ENCODE peak calls at places on chromosomes 6 and 20, in seven cellular contexts. Z is HepG2, M is left lung, Q is HFF-Myc, A is astrocyte of the spinal cord, H is uterus, E is cardiac muscle cell. G is an unnamed sample.

GRCh38 chr6:105359419-105360366 is 43.2 kb downstream of the PREP start:
- DNase-seq in Q (peak; percentile 29), H (no peak), Z (no peak), M (no peak), E (peak; percentile 43), A (peak; percentile 88), G (peak; percentile 79)

GRCh38 chr6:170512249-170512648 is 40.9 kb downstream of the PSMB1 start:
- DNase-seq in A (no peak), M (no peak), Z (no peak), E (no peak), Q (no peak), H (no peak), G (no peak)

GRCh38 chr6:13863699-13864155 is 49.4 kb upstream of the MCUR1 start:
- DNase-seq in M (no peak), A (no peak), Z (peak; percentile 25), E (no peak), Q (no peak), H (no peak), G (no peak)

GRCh38 chr6:20217900-20218299 is 5.6 kb upstream of the MBOAT1 start:
- DNase-seq in A (no peak), M (no peak), H (no peak), Z (no peak), E (peak; percentile 35), Q (no peak), G (no peak)

GRCh38 chr6:112933947-112934346 is 586.8 kb downstream of the RFPL4B start:
- DNase-seq in E (no peak), H (no peak), Z (no peak), A (no peak), M (no peak), Q (no peak), G (no peak)

GRCh38 chr20:59386819-59387218 is 86.4 kb downstream of the EDN3 start:
- DNase-seq in M (no peak), A (no peak), H (no peak), Q (no peak), Z (no peak), E (no peak), G (no peak)

GRCh38 chr6:40948598-40948997 is 90.4 kb downstream of the UNC5CL start:
- DNase-seq in Z (no peak), A (no peak), E (no peak), M (no peak), H (no peak), Q (no peak), G (no peak)

GRCh38 chr20:46260480-46260879 is 47.8 kb downstream of the CDH22 start:
- DNase-seq in H (no peak), E (no peak), M (no peak), Q (no peak), Z (no peak), A (no peak), G (no peak)

GRCh38 chr6:30814137-30815084 is 69.9 kb upstream of the DDR1 start:
- DNase-seq in Z (no peak), A (peak; percentile 82), M (no peak), E (no peak), H (peak; percentile 32), Q (no peak), G (no peak)

GRCh38 chr6:125004797-125005595 is 42.8 kb downstream of the RNF217 start:
- DNase-seq in Q (no peak), E (no peak), M (no peak), A (no peak), Z (no peak), H (no peak), G (no peak)

GRCh38 chr6:125004198-125004597 is 42.0 kb downstream of the RNF217 start:
- DNase-seq in Q (no peak), M (no peak), H (no peak), E (no peak), A (no peak), Z (no peak), G (no peak)

GRCh38 chr6:125001684-125002083 is 39.4 kb downstream of the RNF217 start:
- DNase-seq in M (no peak), Q (no peak), E (no peak), Z (no peak), A (no peak), H (no peak), G (no peak)

GRCh38 chr6:125003070-125003469 is 40.8 kb downstream of the RNF217 start:
- DNase-seq in E (no peak), Z (no peak), M (no peak), Q (no peak), A (no peak), H (no peak), G (no peak)

DNA sequence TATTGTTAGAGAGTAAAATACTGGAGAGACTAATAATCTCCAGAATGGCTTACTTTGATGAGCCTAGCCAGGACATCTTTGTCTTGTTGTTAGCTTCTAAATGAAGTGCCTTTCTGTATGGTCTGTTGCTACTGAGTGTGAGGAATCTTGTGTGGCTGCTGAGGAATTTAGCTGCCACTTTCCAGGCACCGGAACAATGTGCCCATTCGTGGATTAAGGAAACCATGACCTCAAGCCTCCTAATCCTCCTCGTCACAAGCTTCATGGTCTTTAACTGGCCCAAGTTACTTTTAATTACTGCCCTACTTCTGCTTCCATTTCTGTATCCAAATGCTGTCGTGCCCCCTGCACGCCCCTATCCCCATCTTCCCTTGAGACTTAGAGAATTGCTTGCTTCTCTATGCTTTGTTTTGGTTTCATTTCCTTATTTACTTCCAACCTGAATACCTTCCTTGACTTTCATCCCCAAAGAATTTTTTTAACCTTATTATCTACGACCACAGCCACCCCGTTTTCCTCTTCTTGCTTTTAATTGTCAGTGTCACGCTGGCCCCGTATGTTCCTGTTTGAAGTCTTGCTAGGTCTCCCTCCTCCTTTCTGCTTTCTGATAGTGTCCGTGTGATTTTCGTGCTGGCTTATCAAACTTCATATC is 40.0 kb downstream of the RNF217 start:
- DNase-seq in M (no peak), Q (no peak), Z (no peak), A (peak; percentile 43), E (no peak), H (no peak), G (no peak)
- H3K4me3 ChIP-seq in M (no peak overlapping the region), Q (no peak overlapping the region), Z (no peak overlapping the region), A (peak overlapping the region; percentile 8), E (no peak overlapping the region), H (no peak overlapping the region), G (peak overlapping the region; percentile 26)

GRCh38 chr20:44598413-44599290 is 16.3 kb downstream of the PKIG start:
- DNase-seq in Q (no peak), A (no peak), M (no peak), Z (no peak), H (peak; percentile 50), E (no peak), G (no peak)
- TF ChIP-seq CTCF in Q (no peak), A (peak; percentile 24), M (no peak), Z (no peak), H (no peak), E (peak; percentile 19), G (no peak)

GRCh38 chr6:34514112-34514511 is 42.0 kb downstream of the SPDEF start:
- DNase-seq in Z (no peak), M (no peak), Q (no peak), E (no peak), A (no peak), H (no peak), G (no peak)
- H3K4me3 ChIP-seq in Z (no peak overlapping the region), M (no peak overlapping the region), Q (no peak overlapping the region), E (no peak overlapping the region), A (no peak overlapping the region), H (no peak overlapping the region), G (no peak overlapping the region)

DNA sequence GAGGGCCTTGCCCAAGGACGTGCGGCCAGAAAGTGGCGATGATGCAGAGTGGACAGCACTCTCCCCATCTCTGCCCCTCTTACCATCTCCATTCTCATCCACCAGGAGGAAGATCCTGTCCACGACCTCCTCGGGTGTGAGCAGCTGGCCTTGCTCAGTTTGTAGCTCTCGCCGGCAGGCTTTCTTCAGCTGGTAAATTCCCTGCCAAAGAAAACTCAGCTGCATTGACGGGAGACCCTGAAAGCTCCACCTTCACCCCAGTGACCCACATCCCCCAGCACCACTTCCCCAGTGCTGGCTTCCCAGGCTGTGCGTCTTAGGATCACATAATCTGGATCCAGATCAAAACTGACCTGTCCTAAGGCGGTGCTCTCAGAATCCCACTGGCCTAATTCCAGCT is 9.2 kb downstream of the GUCA1B start:
- DNase-seq in M (no peak), H (no peak), Z (no peak), E (no peak), Q (no peak), A (no peak), G (no peak)
- TF ChIP-seq CTCF in M (no peak), H (no peak), Z (no peak), E (no peak), Q (no peak), A (no peak), G (no peak)

DNA sequence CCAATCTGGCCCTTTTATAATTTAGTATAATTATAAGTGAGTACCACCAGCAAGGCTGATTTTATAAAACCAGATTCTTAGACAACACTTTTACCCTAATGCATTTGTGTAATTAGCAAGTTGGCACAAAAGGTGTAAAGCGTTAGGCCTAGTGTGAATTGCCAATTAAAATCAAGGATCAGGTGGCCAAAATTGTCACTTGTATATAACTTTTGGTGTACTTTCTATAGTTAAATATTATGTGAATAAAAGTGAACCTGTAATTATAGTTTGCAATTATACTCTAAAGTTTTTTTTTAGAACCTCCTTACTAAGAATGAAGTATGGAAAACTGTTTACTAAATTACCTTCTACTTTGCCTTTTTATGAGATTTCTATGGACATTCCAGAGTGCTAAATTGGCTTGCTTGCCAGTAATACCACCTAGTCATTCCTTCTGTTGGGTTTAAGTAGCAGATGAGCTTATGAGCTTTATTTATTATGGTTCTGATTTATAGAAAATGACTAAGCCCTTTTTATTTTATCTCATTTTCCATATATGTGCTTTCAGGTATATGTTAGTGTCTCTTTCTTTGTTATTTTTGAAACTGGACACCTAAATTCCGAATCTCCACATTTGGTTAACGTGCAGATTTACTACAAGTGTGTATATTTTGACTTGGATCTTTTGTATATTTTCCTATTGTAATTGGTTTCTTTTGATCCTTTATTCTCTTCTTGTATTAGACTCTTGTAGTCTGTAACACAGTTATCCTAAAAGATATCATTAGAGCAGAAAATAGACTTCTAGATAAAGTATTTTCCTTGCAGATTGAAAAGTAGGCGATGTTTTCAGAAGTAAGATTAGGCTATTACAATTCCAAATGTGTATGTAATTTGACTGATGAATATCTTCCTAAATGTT is 3.9 kb downstream of the STXBP5 start:
- DNase-seq in Q (no peak), Z (no peak), E (no peak), M (no peak), A (no peak), H (no peak), G (no peak)
- H3K4me3 ChIP-seq in Q (no peak overlapping the region), Z (no peak overlapping the region), E (no peak overlapping the region), M (no peak overlapping the region), A (no peak overlapping the region), H (no peak overlapping the region), G (no peak overlapping the region)

DNA sequence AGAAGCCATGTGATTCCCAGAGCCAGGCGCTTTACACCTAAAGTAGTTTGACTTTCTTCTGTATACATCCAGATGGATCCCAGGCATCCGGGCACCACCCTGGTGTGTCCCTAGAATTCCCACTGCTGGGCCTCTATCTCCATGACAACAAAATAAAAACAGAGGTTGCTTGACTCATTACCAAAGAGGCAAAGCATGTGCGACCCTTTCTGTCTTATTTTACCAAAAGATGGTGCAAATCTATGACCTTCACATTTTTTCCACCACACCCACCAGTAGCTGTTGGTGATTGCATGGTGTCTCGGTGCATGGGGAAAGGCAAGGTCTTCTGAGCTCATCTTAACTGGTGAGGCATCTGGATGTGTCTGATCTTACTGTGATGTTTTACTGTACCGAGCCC is 27.5 kb upstream of the VAPB start:
- DNase-seq in E (no peak), A (peak; percentile 31), M (no peak), Q (peak; percentile 77), Z (no peak), H (no peak), G (no peak)
- TF ChIP-seq CTCF in E (no peak), A (no peak), M (no peak), Q (no peak), Z (no peak), H (no peak), G (no peak)

G was measured in AG04449.